ENCODE peak calls at places on chromosome X, in six cellular contexts. C, T, W, Y, H and Z are unnamed samples.

GRCh38 chrX:140360284-140360683 is 144.6 kb downstream of the SOX3 start:
- DNase-seq in C (no peak), T (no peak), W (no peak), Y (peak; percentile 0), H (no peak), Z (no peak)

GRCh38 chrX:41981481-41982013 is 58.2 kb upstream of the CASK start:
- DNase-seq in C (no peak), T (no peak), W (no peak), Y (peak; percentile 3), H (no peak), Z (no peak)

GRCh38 chrX:40298569-40298968 is 200.8 kb upstream of the BCOR start:
- DNase-seq in C (no peak), T (no peak), W (no peak), Y (no peak), H (no peak), Z (no peak)

GRCh38 chrX:22467571-22467970 is 194.9 kb downstream of the CBLL2 start:
- DNase-seq in C (no peak), T (no peak), W (no peak), Y (no peak), H (no peak), Z (no peak)

GRCh38 chrX:52819788-52820187 is 8.7 kb downstream of the XAGE5 start:
- DNase-seq in C (no peak), T (no peak), W (no peak), Y (no peak), H (no peak), Z (no peak)

GRCh38 chrX:153818571-153819397 is 11.6 kb downstream of the PDZD4 start:
- DNase-seq in C (peak; percentile 82), T (no peak), W (peak; percentile 57), Y (peak; percentile 71), H (no peak), Z (no peak)

GRCh38 chrX:53262189-53262917 is 19.0 kb downstream of the IQSEC2 start:
- DNase-seq in C (no peak), T (no peak), W (no peak), Y (no peak), H (no peak), Z (no peak)

GRCh38 chrX:119062750-119063374 is 9.9 kb upstream of the CT47C1 start:
- DNase-seq in C (peak; percentile 32), T (peak; percentile 19), W (no peak), Y (peak; percentile 26), H (no peak), Z (no peak)

GRCh38 chrX:26788402-26788998 is 572.5 kb downstream of the MAGEB5 start:
- DNase-seq in C (no peak), T (no peak), W (no peak), Y (no peak), H (no peak), Z (no peak)

GRCh38 chrX:38138157-38138556 is 82.5 kb downstream of the SRPX start:
- DNase-seq in C (no peak), T (no peak), W (no peak), Y (no peak), H (no peak), Z (no peak)

GRCh38 chrX:27039332-27039731 is 423.8 kb downstream of the PPP4R3C start:
- DNase-seq in C (no peak), T (no peak), W (no peak), Y (no peak), H (no peak), Z (no peak)

GRCh38 chrX:48531359-48531954 is 8.1 kb upstream of the TBC1D25 start:
- DNase-seq in C (no peak), T (peak; percentile 69), W (peak; percentile 28), Y (peak; percentile 75), H (no peak), Z (no peak)

GRCh38 chrX:17547658-17548057 is 172.7 kb downstream of the NHS start:
- DNase-seq in C (no peak), T (peak; percentile 91), W (peak; percentile 44), Y (peak; percentile 34), H (peak; percentile 56), Z (peak; percentile 4)

GRCh38 chrX:71154196-71154595 is 9.6 kb downstream of the NLGN3 start:
- DNase-seq in C (no peak), T (no peak), W (no peak), Y (no peak), H (no peak), Z (no peak)

GRCh38 chrX:2640436-2641150 is 50.5 kb upstream of the CD99 start:
- DNase-seq in C (no peak), T (no peak), W (no peak), Y (no peak), H (no peak), Z (no peak)

GRCh38 chrX:86171366-86171765 is 23.1 kb downstream of the DACH2 start:
- DNase-seq in C (peak; percentile 23), T (peak; percentile 64), W (no peak), Y (peak; percentile 11), H (no peak), Z (peak; percentile 35)

GRCh38 chrX:97616883-97617510 is 733.3 kb downstream of the RPA4 start:
- DNase-seq in C (no peak), T (peak; percentile 74), W (peak; percentile 6), Y (no peak), H (peak; percentile 26), Z (peak; percentile 3)

GRCh38 chrX:22134681-22135080 is 102.6 kb downstream of the PHEX start:
- DNase-seq in C (no peak), T (peak; percentile 86), W (peak; percentile 41), Y (no peak), H (no peak), Z (peak; percentile 22)

GRCh38 chrX:153412746-153413720 is 1.8 kb downstream of the ZFP92 start:
- DNase-seq in C (no peak), T (no peak), W (no peak), Y (no peak), H (no peak), Z (no peak)

GRCh38 chrX:53685711-53686110 is 808 bp downstream of the HUWE1 start:
- DNase-seq in C (no peak), T (peak; percentile 1), W (no peak), Y (no peak), H (no peak), Z (no peak)

GRCh38 chrX:155747520-155747919 is 133.6 kb upstream of the VAMP7 start:
- DNase-seq in C (no peak), T (no peak), W (no peak), Y (peak; percentile 18), H (no peak), Z (no peak)

GRCh38 chrX:18151661-18152060 is 69.0 kb downstream of the BEND2 start:
- DNase-seq in C (no peak), T (no peak), W (no peak), Y (no peak), H (no peak), Z (no peak)

GRCh38 chrX:23223169-23223568 is 111.5 kb upstream of the PTCHD1 start:
- DNase-seq in C (no peak), T (no peak), W (no peak), Y (no peak), H (no peak), Z (no peak)

GRCh38 chrX:22192419-22193086 is 80.2 kb upstream of the CBLL2 start:
- DNase-seq in C (peak; percentile 75), T (peak; percentile 56), W (peak; percentile 25), Y (peak; percentile 63), H (peak; percentile 3), Z (peak; percentile 38)

GRCh38 chrX:19846995-19847790 is 40.2 kb downstream of the SH3KBP1 start:
- DNase-seq in C (no peak), T (peak; percentile 89), W (peak; percentile 3), Y (peak; percentile 57), H (no peak), Z (no peak)

GRCh38 chrX:110167952-110168451 is 149.9 kb downstream of the AMMECR1 start:
- DNase-seq in C (peak; percentile 80), T (no peak), W (peak; percentile 25), Y (peak; percentile 74), H (no peak), Z (no peak)

GRCh38 chrX:77061022-77061421 is 386.2 kb upstream of the FGF16 start:
- DNase-seq in C (no peak), T (no peak), W (no peak), Y (no peak), H (no peak), Z (no peak)

GRCh38 chrX:11888421-11888820 is 130.4 kb downstream of the MSL3 start:
- DNase-seq in C (no peak), T (no peak), W (no peak), Y (no peak), H (no peak), Z (no peak)

GRCh38 chrX:57528670-57529255 is 63.0 kb upstream of the ZXDB start:
- DNase-seq in C (no peak), T (peak; percentile 1), W (no peak), Y (peak; percentile 1), H (no peak), Z (peak; percentile 5)

GRCh38 chrX:57364145-57364544 is 77.6 kb downstream of the FAAH2 start:
- DNase-seq in C (no peak), T (no peak), W (no peak), Y (no peak), H (no peak), Z (no peak)

GRCh38 chrX:110806145-110806544 is 10.5 kb upstream of the CHRDL1 start:
- DNase-seq in C (no peak), T (peak; percentile 9), W (no peak), Y (no peak), H (no peak), Z (no peak)

DNA sequence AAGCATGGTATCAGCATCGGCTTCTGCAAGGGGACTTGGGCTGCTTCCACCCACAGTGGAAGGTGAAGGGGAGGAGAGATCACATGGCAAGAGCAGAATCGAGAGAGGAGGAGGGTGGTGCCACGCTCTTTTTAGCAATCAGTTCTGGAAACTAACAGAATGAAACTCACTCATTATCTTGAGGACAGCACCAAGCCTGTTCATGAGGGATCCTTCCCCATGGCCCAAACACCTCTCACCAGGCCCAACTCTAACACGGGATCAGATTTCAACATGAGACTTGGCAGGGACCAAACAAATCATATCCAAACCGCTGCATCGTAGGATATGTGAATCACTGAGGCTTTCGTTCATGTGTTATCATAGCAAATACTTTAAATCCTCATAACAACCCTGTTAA is 125.5 kb downstream of the GPC3 start:
- DNase-seq in C (no peak), T (peak; percentile 55), W (no peak), Y (no peak), H (no peak), Z (no peak)
- TF ChIP-seq BHLHE40 in C (no peak), T (no peak), W (no peak), Y (no peak), H (no peak), Z (no peak)

GRCh38 chrX:1009771-1010170 is 202.7 kb downstream of the CRLF2 start:
- DNase-seq in C (no peak), T (no peak), W (no peak), Y (no peak), H (no peak), Z (no peak)
- TF ChIP-seq BHLHE40 in C (no peak), T (no peak), W (no peak), Y (no peak), H (no peak), Z (no peak)

DNA sequence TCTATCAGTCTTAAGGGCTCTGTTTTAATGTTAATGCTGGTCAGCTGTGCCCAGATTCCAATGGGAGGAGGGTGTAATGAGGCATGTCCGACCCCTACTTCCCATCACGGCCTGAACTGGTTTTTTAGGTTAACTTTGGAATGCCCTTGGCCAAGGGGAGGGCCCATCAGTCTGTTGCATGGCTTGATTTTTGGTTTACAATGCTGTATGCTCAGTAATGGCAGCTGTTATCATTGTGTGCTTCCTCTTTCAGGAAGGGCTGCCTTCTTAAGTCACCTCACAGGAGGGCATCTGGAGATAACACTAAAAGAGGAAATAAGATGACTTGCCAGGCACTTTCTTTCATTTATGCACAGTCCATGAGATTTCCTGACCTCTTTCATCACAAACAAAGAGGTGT is 36.3 kb downstream of the ATXN3L start:
- DNase-seq in C (no peak), T (no peak), W (no peak), Y (peak; percentile 63), H (no peak), Z (no peak)
- TF ChIP-seq BHLHE40 in C (no peak), T (no peak), W (no peak), Y (no peak), H (no peak), Z (no peak)

GRCh38 chrX:96611619-96612362 is 72.9 kb upstream of the DIAPH2 start:
- DNase-seq in C (no peak), T (peak; percentile 45), W (no peak), Y (no peak), H (no peak), Z (no peak)
- TF ChIP-seq BHLHE40 in C (no peak), T (no peak), W (no peak), Y (no peak), H (no peak), Z (no peak)